ENCODE peak calls at places on chromosome X, in five cellular contexts. V, D, J, T and X are unnamed samples.

GRCh38 chrX:40651620-40652223 is 4.4 kb upstream of the CXorf38 start:
- DNase-seq in V (peak; percentile 52), D (no peak), J (peak; percentile 38), T (no peak), X (peak; percentile 39)

GRCh38 chrX:16061296-16061695 is 62.1 kb upstream of the GRPR start:
- DNase-seq in V (no peak), D (no peak), J (no peak), T (no peak), X (no peak)

GRCh38 chrX:150548684-150549083 is 19.7 kb upstream of the MTM1 start:
- DNase-seq in V (no peak), D (no peak), J (no peak), T (no peak), X (no peak)

GRCh38 chrX:26522501-26522900 is 306.5 kb downstream of the MAGEB5 start:
- DNase-seq in V (no peak), D (no peak), J (peak; percentile 8), T (no peak), X (no peak)

GRCh38 chrX:4263005-4263404 is 549.6 kb upstream of the PRKX start:
- DNase-seq in V (no peak), D (no peak), J (no peak), T (no peak), X (peak; percentile 7)

GRCh38 chrX:34563809-34564208 is 93.3 kb downstream of the TMEM47 start:
- DNase-seq in V (no peak), D (no peak), J (no peak), T (no peak), X (no peak)

GRCh38 chrX:72317139-72317538 is 11.4 kb upstream of the CITED1 start:
- DNase-seq in V (no peak), D (no peak), J (no peak), T (no peak), X (no peak)

GRCh38 chrX:13540602-13541001 is 28.8 kb upstream of the EGFL6 start:
- DNase-seq in V (no peak), D (no peak), J (no peak), T (no peak), X (no peak)

GRCh38 chrX:122418758-122419157 is 765.3 kb upstream of the GRIA3 start:
- DNase-seq in V (no peak), D (no peak), J (no peak), T (no peak), X (no peak)

GRCh38 chrX:110732274-110732673 is 63.3 kb downstream of the CHRDL1 start:
- DNase-seq in V (no peak), D (no peak), J (no peak), T (no peak), X (no peak)

GRCh38 chrX:15356444-15356843 is 21.1 kb upstream of the PIGA start:
- DNase-seq in V (no peak), D (no peak), J (no peak), T (no peak), X (no peak)

GRCh38 chrX:24412637-24413363 is 52.3 kb upstream of the PDK3 start:
- DNase-seq in V (no peak), D (no peak), J (no peak), T (peak; percentile 8), X (no peak)

GRCh38 chrX:133215747-133216146 is 2.4 kb downstream of the TFDP3 start:
- DNase-seq in V (peak; percentile 8), D (no peak), J (peak; percentile 9), T (no peak), X (peak; percentile 44)

GRCh38 chrX:34656842-34657780 is at the start of gene TMEM47:
- DNase-seq in V (no peak), D (peak; percentile 68), J (peak; percentile 74), T (no peak), X (peak; percentile 71)

GRCh38 chrX:151754641-151755215 is 20.2 kb downstream of the CNGA2 start:
- DNase-seq in V (no peak), D (no peak), J (no peak), T (no peak), X (no peak)

GRCh38 chrX:153411255-153411987 is at the start of gene ZFP92:
- DNase-seq in V (no peak), D (no peak), J (no peak), T (no peak), X (no peak)

GRCh38 chrX:124325732-124326131 is 6.7 kb upstream of the TEX13D start:
- DNase-seq in V (no peak), D (no peak), J (no peak), T (no peak), X (no peak)

GRCh38 chrX:107603433-107604159 is 24.7 kb upstream of the PRPS1 start:
- DNase-seq in V (no peak), D (no peak), J (no peak), T (no peak), X (no peak)

GRCh38 chrX:94600077-94600476 is 926.1 kb downstream of the FAM133A start:
- DNase-seq in V (no peak), D (no peak), J (no peak), T (no peak), X (no peak)

GRCh38 chrX:110210417-110211139 is 107.3 kb downstream of the AMMECR1 start:
- DNase-seq in V (peak; percentile 10), D (no peak), J (no peak), T (no peak), X (no peak)

GRCh38 chrX:28178206-28178605 is 197.0 kb upstream of the DCAF8L1 start:
- DNase-seq in V (no peak), D (no peak), J (no peak), T (no peak), X (no peak)

GRCh38 chrX:275967-276587 is 5.1 kb upstream of the PLCXD1 start:
- DNase-seq in V (peak; percentile 73), D (no peak), J (no peak), T (no peak), X (peak; percentile 71)

GRCh38 chrX:143754183-143754582 is 33.6 kb upstream of the SPANXN2 start:
- DNase-seq in V (no peak), D (no peak), J (no peak), T (no peak), X (no peak)

GRCh38 chrX:153642313-153642654 is 4.7 kb upstream of the DUSP9 start:
- DNase-seq in V (no peak), D (no peak), J (no peak), T (no peak), X (peak; percentile 51)

GRCh38 chrX:104282326-104282725 is 27.6 kb upstream of the ESX1 start:
- DNase-seq in V (no peak), D (no peak), J (no peak), T (no peak), X (no peak)

GRCh38 chrX:150525061-150525919 is 43.1 kb upstream of the MTM1 start:
- DNase-seq in V (no peak), D (no peak), J (no peak), T (no peak), X (no peak)

GRCh38 chrX:16826207-16826606 is 39.9 kb downstream of the TXLNG start:
- DNase-seq in V (peak; percentile 78), D (no peak), J (no peak), T (no peak), X (peak; percentile 32)

GRCh38 chrX:112163916-112164315 is 81.3 kb upstream of the TRPC5 start:
- DNase-seq in V (no peak), D (no peak), J (no peak), T (no peak), X (no peak)

GRCh38 chrX:76922100-76922499 is 494.6 kb downstream of the MAGEE1 start:
- DNase-seq in V (no peak), D (no peak), J (no peak), T (no peak), X (no peak)

GRCh38 chrX:56564182-56564885 is 907 bp downstream of the UBQLN2 start:
- DNase-seq in V (peak; percentile 2), D (no peak), J (no peak), T (no peak), X (no peak)

GRCh38 chrX:114717921-114718320 is 134.0 kb downstream of the HTR2C start:
- DNase-seq in V (no peak), D (no peak), J (no peak), T (no peak), X (peak; percentile 38)

GRCh38 chrX:1323315-1323714 is 13.3 kb upstream of the IL3RA start:
- DNase-seq in V (peak; percentile 51), D (peak; percentile 54), J (peak; percentile 61), T (peak; percentile 55), X (peak; percentile 74)

GRCh38 chrX:153593811-153594500 is 5.0 kb downstream of the CCNQ start:
- DNase-seq in V (no peak), D (no peak), J (no peak), T (no peak), X (no peak)

GRCh38 chrX:44157858-44158257 is 184.7 kb upstream of the NDP start:
- DNase-seq in V (no peak), D (no peak), J (no peak), T (no peak), X (no peak)
- TF ChIP-seq SUZ12 in V (no peak), D (no peak), J (no peak), T (no peak), X (no peak)

DNA sequence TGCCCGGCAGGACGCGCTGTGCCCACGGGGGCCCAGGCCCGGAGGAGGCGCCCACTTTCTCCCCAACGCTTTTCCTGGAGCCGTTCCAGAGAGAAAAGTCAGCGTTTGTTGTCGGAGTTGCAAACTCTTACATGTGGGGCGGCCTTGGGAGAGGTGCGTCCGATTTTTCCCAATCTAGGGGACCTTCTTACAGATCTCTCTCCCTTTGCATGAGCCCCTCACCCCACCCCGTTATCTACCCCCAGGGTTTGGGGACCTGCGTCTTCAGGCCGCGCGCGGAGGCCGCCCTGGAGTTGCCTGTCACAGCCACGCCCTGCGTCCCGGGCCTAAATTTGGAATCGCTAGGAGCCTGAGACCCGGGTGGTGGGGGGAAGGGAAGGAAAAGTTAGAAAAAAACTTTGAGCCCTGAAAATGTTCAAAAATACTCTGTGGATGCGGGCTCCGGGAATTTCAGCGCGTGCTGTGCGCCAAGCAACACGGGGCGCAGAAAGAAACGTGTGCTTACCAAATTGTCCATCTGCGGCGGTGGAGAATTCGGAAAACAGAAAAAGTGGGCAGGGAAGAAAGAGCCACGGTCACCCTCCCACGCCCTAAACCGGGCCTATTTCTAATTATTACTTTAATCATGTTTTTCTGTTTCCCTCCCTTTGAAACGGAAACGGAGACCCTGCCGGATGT is 587 bp downstream of the CD99 start:
- DNase-seq in V (no peak), D (no peak), J (no peak), T (no peak), X (no peak)
- TF ChIP-seq SUZ12 in V (no peak), D (peak; percentile 21), J (no peak), T (no peak), X (no peak)

GRCh38 chrX:73561791-73562190 is 1.2 kb upstream of the CHIC1 start:
- DNase-seq in V (no peak), D (no peak), J (no peak), T (no peak), X (no peak)
- TF ChIP-seq SUZ12 in V (no peak), D (no peak), J (no peak), T (no peak), X (no peak)

DNA sequence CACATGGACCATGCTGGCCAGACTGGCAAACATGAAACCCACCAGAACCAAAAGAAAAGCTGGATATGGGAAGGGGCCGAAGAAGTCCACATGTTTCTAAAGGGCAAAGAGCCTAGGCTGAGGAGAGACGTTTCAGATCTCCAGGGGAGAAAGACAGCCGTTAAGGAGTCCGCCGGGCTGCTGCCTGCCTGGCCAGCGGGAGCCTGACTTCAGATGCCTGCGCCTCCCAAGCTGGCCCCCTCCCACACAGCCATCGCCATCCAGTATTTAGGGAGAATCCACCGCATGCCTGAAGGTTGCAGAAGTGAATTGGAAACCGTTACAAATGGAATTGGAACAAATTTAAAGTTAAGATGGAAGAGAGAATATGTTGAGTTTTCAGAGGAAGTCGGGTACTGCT is 2.9 kb downstream of the TBL1X start:
- DNase-seq in V (no peak), D (no peak), J (no peak), T (no peak), X (no peak)
- TF ChIP-seq SUZ12 in V (no peak), D (no peak), J (no peak), T (no peak), X (no peak)